ENCODE peak calls at places on chromosomes 7 and 10, in ten cellular contexts. K, Z, X, E, P, T, I, J, O and B are unnamed samples.

GRCh38 chr7:130369831-130370230 is 10.5 kb upstream of the CPA1 start:
- DNase-seq in P (no peak), X (no peak), E (no peak), J (peak), T (no peak), Z (no peak), O (no peak), K (no peak), I (no peak), B (no peak)

GRCh38 chr10:122181901-122182799 is 88.9 kb upstream of the BTBD16 start:
- DNase-seq in E (no peak), X (no peak), T (no peak), O (no peak), Z (no peak), K (no peak), P (no peak), J (peak), I (no peak), B (no peak)

GRCh38 chr7:2301510-2301860 is 12.8 kb downstream of the SNX8 start:
- DNase-seq in T (no peak), K (no peak), X (no peak), J (peak), Z (no peak), I (no peak), O (no peak), P (no peak), E (no peak), B (no peak)

GRCh38 chr10:1754506-1755177 is 17.3 kb upstream of the ADARB2 start:
- DNase-seq in J (no peak), K (no peak), E (no peak), X (no peak), I (no peak), O (no peak), T (no peak), Z (no peak), P (no peak), B (no peak)

GRCh38 chr10:16231734-16232133 is 205.1 kb upstream of the PTER start:
- DNase-seq in J (no peak), O (no peak), E (no peak), I (no peak), X (no peak), P (no peak), Z (no peak), T (no peak), K (no peak), B (no peak)

GRCh38 chr10:88117869-88118632 is 254.6 kb downstream of the PTEN start:
- DNase-seq in E (peak), X (no peak), I (no peak), P (peak), J (peak), T (no peak), Z (no peak), K (peak), O (no peak), B (no peak)

GRCh38 chr7:19713676-19714075 is 4.8 kb upstream of the POLR1F start:
- DNase-seq in O (peak), Z (no peak), K (peak), E (peak), X (no peak), P (peak), I (no peak), T (no peak), J (peak), B (no peak)

GRCh38 chr7:88102686-88103085 is 117.2 kb downstream of the SRI start:
- DNase-seq in O (no peak), X (no peak), E (no peak), Z (no peak), P (no peak), K (no peak), T (no peak), I (no peak), J (no peak), B (no peak)

GRCh38 chr7:121406-121805 is 71.0 kb upstream of the FAM20C start:
- DNase-seq in O (no peak), E (no peak), X (no peak), P (no peak), Z (no peak), I (no peak), J (no peak), T (no peak), K (no peak), B (no peak)

GRCh38 chr7:23205861-23206510 is 24.1 kb downstream of the NUP42 start:
- DNase-seq in J (no peak), Z (peak), X (peak), K (peak), I (no peak), E (peak), P (peak), T (no peak), O (no peak), B (no peak)

GRCh38 chr7:32890010-32890552 is 1.5 kb downstream of the KBTBD2 start:
- DNase-seq in J (peak), E (peak), O (no peak), K (no peak), X (no peak), T (no peak), P (peak), I (no peak), Z (no peak), B (no peak)

GRCh38 chr10:69057951-69058297 is 30.0 kb upstream of the SRGN start:
- DNase-seq in E (no peak), J (peak), I (no peak), O (no peak), P (peak), X (no peak), K (no peak), T (no peak), Z (no peak), B (peak)

GRCh38 chr10:3623746-3624145 is 161.3 kb downstream of the KLF6 start:
- DNase-seq in J (peak), I (no peak), Z (no peak), E (peak), X (no peak), O (no peak), K (no peak), T (peak), P (peak), B (no peak)

GRCh38 chr7:149809215-149809614 is 29.0 kb upstream of the ZNF862 start:
- DNase-seq in T (no peak), P (no peak), K (no peak), J (no peak), X (no peak), O (no peak), E (no peak), I (no peak), Z (no peak), B (no peak)

GRCh38 chr10:87550741-87551140 is 46.0 kb downstream of the MINPP1 start:
- DNase-seq in I (no peak), E (no peak), T (no peak), X (no peak), K (no peak), P (peak), O (no peak), J (peak), Z (no peak), B (no peak)

GRCh38 chr10:14468022-14468421 is 137.3 kb upstream of the FRMD4A start:
- DNase-seq in I (no peak), P (no peak), Z (no peak), J (peak), K (no peak), X (no peak), E (no peak), T (no peak), O (no peak), B (no peak)

GRCh38 chr10:129309565-129309964 is 157.5 kb upstream of the MGMT start:
- DNase-seq in O (no peak), Z (no peak), J (no peak), X (no peak), T (no peak), K (no peak), E (no peak), P (no peak), I (no peak), B (no peak)

GRCh38 chr7:69825031-69825681 is 226.9 kb downstream of the AUTS2 start:
- DNase-seq in K (no peak), P (no peak), Z (no peak), X (no peak), J (no peak), E (peak), I (no peak), T (no peak), O (no peak), B (no peak)

GRCh38 chr10:88865281-88865876 is 13.7 kb upstream of the ANKRD22 start:
- DNase-seq in Z (no peak), K (no peak), I (no peak), J (peak), X (no peak), O (no peak), E (no peak), T (no peak), P (peak), B (no peak)

GRCh38 chr7:102449136-102449535 is 15.5 kb downstream of the ALKBH4 start:
- DNase-seq in I (no peak), K (no peak), P (no peak), O (no peak), Z (no peak), T (no peak), E (no peak), X (no peak), J (no peak), B (no peak)

GRCh38 chr10:87696922-87697714 is 37.4 kb downstream of the PAPSS2 start:
- DNase-seq in J (no peak), E (no peak), Z (no peak), T (no peak), O (no peak), P (no peak), K (no peak), X (no peak), I (no peak), B (no peak)

GRCh38 chr10:21068025-21068656 is 171.0 kb upstream of the NEBL start:
- DNase-seq in O (no peak), K (no peak), Z (no peak), I (no peak), E (no peak), X (no peak), P (no peak), T (no peak), J (no peak), B (no peak)

GRCh38 chr10:43048301-43049051 is 28.4 kb upstream of the RET start:
- DNase-seq in O (no peak), P (peak), E (no peak), X (no peak), T (peak), I (peak), K (no peak), J (peak), Z (no peak), B (no peak)

GRCh38 chr7:2019693-2020511 is 212.8 kb downstream of the MAD1L1 start:
- DNase-seq in P (peak), E (peak), K (peak), O (no peak), X (peak), I (peak), J (peak), Z (peak), T (peak), B (peak)

GRCh38 chr10:104306897-104307296 is 31.4 kb downstream of the ITPRIP start:
- DNase-seq in Z (no peak), T (no peak), E (no peak), J (no peak), X (no peak), P (peak), I (peak), O (no peak), K (no peak), B (no peak)

GRCh38 chr10:114550756-114551290 is 107.3 kb downstream of the ABLIM1 start:
- DNase-seq in Z (no peak), J (peak), I (no peak), E (no peak), P (peak), T (peak), O (no peak), K (no peak), X (no peak), B (no peak)

GRCh38 chr10:3140280-3140679 is 32.3 kb downstream of the PITRM1 start:
- DNase-seq in T (no peak), E (no peak), I (no peak), X (no peak), K (no peak), P (no peak), Z (peak), O (no peak), J (no peak), B (no peak)

GRCh38 chr10:127293640-127294039 is 97.2 kb upstream of the INSYN2A start:
- DNase-seq in K (peak), P (no peak), X (no peak), O (peak), T (no peak), Z (no peak), E (no peak), I (no peak), J (peak), B (no peak)

GRCh38 chr10:209357-209756 is 74.1 kb downstream of the ZMYND11 start:
- DNase-seq in T (no peak), I (no peak), Z (no peak), E (no peak), J (peak), P (peak), X (no peak), K (no peak), O (no peak), B (no peak)

GRCh38 chr7:21361413-21362130 is 66.3 kb upstream of the SP4 start:
- DNase-seq in I (no peak), K (no peak), E (no peak), O (no peak), P (no peak), X (no peak), T (no peak), Z (no peak), J (no peak), B (no peak)

GRCh38 chr7:43439631-43440401 is 143.1 kb upstream of the STK17A start:
- DNase-seq in X (peak), E (peak), I (peak), P (peak), T (no peak), O (peak), Z (no peak), J (peak), K (peak), B (peak)

GRCh38 chr7:46290374-46291061 is 369.4 kb upstream of the IGFBP3 start:
- DNase-seq in J (no peak), X (no peak), E (no peak), O (no peak), K (no peak), I (no peak), T (no peak), Z (no peak), P (peak), B (no peak)

GRCh38 chr10:33336606-33337334 is 2.3 kb upstream of the NRP1 start:
- DNase-seq in O (no peak), I (peak), K (peak), J (peak), E (peak), T (no peak), Z (peak), P (peak), X (peak), B (no peak)

GRCh38 chr7:140009735-140010134 is 53.0 kb downstream of the PARP12 start:
- DNase-seq in K (no peak), Z (no peak), X (no peak), E (no peak), P (no peak), T (no peak), O (no peak), J (no peak), I (no peak), B (no peak)

GRCh38 chr7:98877692-98878364 is 504 bp upstream of the TRRAP start:
- DNase-seq in Z (no peak), E (no peak), I (peak), O (no peak), J (no peak), K (no peak), T (no peak), X (peak), P (no peak), B (no peak)

GRCh38 chr7:27154901-27155815 is 1.3 kb downstream of the HOXA7 start:
- DNase-seq in T (no peak), I (peak), K (peak), Z (no peak), X (no peak), O (no peak), J (no peak), P (no peak), E (peak), B (no peak)

GRCh38 chr7:159068893-159069448 is 75.7 kb downstream of the VIPR2 start:
- DNase-seq in K (no peak), Z (no peak), X (no peak), I (peak), O (no peak), T (no peak), E (no peak), J (no peak), P (no peak), B (no peak)

GRCh38 chr7:121394709-121395140 is 1.4 kb downstream of the FAM3C start:
- DNase-seq in J (peak), Z (peak), I (no peak), P (no peak), K (no peak), E (no peak), O (no peak), T (no peak), X (peak), B (no peak)

GRCh38 chr7:30594055-30594539 is 581 bp upstream of the GARS1 start:
- DNase-seq in I (no peak), T (no peak), O (peak), K (peak), E (peak), P (peak), X (no peak), J (peak), Z (peak), B (peak)